ENCODE peak calls at places on chromosome 9, in nine cellular contexts. T, C, W, R, O, U, V, G and H are unnamed samples. For H3K4me1, the result is how much of the 10 kb centered on the place peaks cover.

GRCh38 chr9:125409217-125409636 is 147.6 kb downstream of the GAPVD1 start:
- DNase-seq in T (peak), C (no peak), W (peak), R (peak), O (no peak), U (no peak), V (no peak), G (no peak), H (no peak)

GRCh38 chr9:1267581-1267980 is 217.4 kb downstream of the DMRT2 start:
- DNase-seq in T (no peak), C (no peak), W (no peak), R (no peak), O (no peak), U (no peak), V (no peak), G (peak), H (no peak)

GRCh38 chr9:70678153-70678552 is 263.7 kb upstream of the KLF9 start:
- DNase-seq in T (no peak), C (no peak), W (no peak), R (no peak), O (no peak), U (peak), V (no peak), G (no peak), H (no peak)

GRCh38 chr9:89000281-89000875 is 9.1 kb downstream of the S1PR3 start:
- DNase-seq in T (no peak), C (no peak), W (peak), R (no peak), O (no peak), U (no peak), V (peak), G (no peak), H (no peak)

GRCh38 chr9:93143830-93144530 is 9.9 kb upstream of the NINJ1 start:
- DNase-seq in T (no peak), C (no peak), W (no peak), R (no peak), O (no peak), U (no peak), V (peak), G (no peak), H (peak)

GRCh38 chr9:89742660-89743059 is 137.8 kb downstream of the GADD45G start:
- DNase-seq in T (no peak), C (no peak), W (no peak), R (no peak), O (no peak), U (no peak), V (no peak), G (no peak), H (peak)

GRCh38 chr9:89436326-89436725 is 61.6 kb downstream of the SEMA4D start:
- DNase-seq in T (no peak), C (no peak), W (no peak), R (no peak), O (no peak), U (no peak), V (no peak), G (no peak), H (no peak)

GRCh38 chr9:93894691-93895079 is 60.5 kb downstream of the BARX1 start:
- DNase-seq in T (no peak), C (no peak), W (peak), R (no peak), O (no peak), U (no peak), V (peak), G (peak), H (peak)

GRCh38 chr9:112360047-112360804 is 19.7 kb upstream of the HSDL2 start:
- DNase-seq in T (no peak), C (no peak), W (no peak), R (no peak), O (no peak), U (no peak), V (no peak), G (no peak), H (no peak)

GRCh38 chr9:2919347-2919746 is 75.5 kb upstream of the PUM3 start:
- DNase-seq in T (no peak), C (no peak), W (no peak), R (no peak), O (no peak), U (no peak), V (no peak), G (no peak), H (no peak)

GRCh38 chr9:129109952-129110739 is 447 bp downstream of the CRAT start:
- DNase-seq in T (peak), C (no peak), W (peak), R (peak), O (no peak), U (peak), V (no peak), G (no peak), H (peak)

GRCh38 chr9:103188966-103189365 is 193.8 kb downstream of the CYLC2 start:
- DNase-seq in T (no peak), C (no peak), W (no peak), R (no peak), O (no peak), U (peak), V (no peak), G (no peak), H (no peak)

GRCh38 chr9:79768199-79768598 is 196.4 kb downstream of the TLE4 start:
- DNase-seq in T (no peak), C (no peak), W (no peak), R (no peak), O (no peak), U (peak), V (peak), G (no peak), H (no peak)

GRCh38 chr9:137325124-137325523 is 23.1 kb upstream of the NRARP start:
- DNase-seq in T (no peak), C (no peak), W (no peak), R (no peak), O (no peak), U (peak), V (no peak), G (no peak), H (no peak)

GRCh38 chr9:16775330-16775729 is 95.1 kb downstream of the BNC2 start:
- DNase-seq in T (no peak), C (no peak), W (no peak), R (no peak), O (no peak), U (no peak), V (no peak), G (no peak), H (no peak)

GRCh38 chr9:6822696-6823095 is 64.9 kb downstream of the KDM4C start:
- DNase-seq in T (no peak), C (no peak), W (no peak), R (no peak), O (no peak), U (no peak), V (no peak), G (no peak), H (no peak)

GRCh38 chr9:137759117-137759516 is 118.5 kb upstream of the CACNA1B start:
- DNase-seq in T (no peak), C (peak), W (no peak), R (no peak), O (no peak), U (no peak), V (no peak), G (no peak), H (no peak)

DNA sequence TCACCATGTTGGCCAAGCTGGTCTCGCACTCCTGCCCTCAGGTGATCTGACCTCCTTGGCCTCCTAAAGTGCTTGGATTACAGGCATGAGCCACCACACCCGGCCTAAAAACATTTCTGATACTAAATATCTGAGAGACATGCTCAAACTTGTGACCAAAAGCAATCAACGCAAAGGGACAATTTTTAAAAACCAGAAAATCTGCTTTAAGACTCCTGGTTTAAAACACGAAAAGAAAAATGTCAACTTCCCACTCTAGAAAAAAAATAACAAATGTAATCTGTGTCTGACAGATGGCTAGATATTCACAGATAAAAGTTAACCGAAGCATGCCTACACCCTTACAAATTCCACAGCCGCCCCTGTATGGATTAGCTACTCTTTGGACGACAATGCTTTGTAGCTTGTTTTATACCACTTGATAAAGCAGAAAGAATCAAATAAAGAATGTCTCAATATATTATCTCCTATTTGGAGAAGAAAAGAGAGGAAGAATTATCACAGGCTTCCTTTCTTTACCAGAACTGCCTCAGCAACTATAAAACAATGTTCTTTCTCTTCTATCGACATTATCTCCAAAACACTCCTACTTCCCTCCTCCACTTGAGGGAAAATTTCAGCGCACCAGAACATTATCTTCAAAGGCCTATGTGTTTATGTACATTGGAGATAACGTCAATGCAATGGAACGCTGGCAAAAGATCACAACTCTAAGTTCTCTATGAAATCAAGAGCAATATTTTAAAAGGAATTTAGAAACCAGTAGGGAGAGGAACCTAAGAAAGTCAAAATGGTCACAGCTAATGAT is 26.3 kb downstream of the CEMIP2 start:
- DNase-seq in T (peak), C (no peak), W (no peak), R (peak), O (no peak), U (no peak), V (no peak), G (peak), H (no peak)
- TF ChIP-seq EP300 in T (peak), C (no peak), W (no peak), R (peak), O (no peak), U (no peak), V (no peak), G (no peak), H (no peak)

DNA sequence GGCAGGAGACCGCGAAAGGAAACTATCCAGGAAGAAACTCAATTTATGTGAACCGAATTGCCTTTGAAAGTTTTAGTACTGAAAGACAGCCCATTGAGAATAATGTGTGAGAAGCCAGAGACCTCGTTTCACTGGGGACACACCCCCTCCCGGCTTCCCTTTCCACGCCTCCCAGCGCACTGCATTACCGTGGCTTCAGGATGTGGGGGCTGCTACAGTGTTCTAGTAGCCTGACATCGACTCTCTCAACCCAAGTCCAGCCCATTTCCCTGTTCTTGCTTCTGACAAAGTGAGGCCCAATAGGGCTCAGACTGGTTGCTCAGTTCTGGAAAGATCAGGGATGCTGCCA is 3.5 kb downstream of the PAX5 start:
- DNase-seq in T (no peak), C (no peak), W (no peak), R (no peak), O (no peak), U (no peak), V (no peak), G (no peak), H (no peak)
- H3K4me1 ChIP-seq in T (under half), C (under half), W (under half), R (under half), O (under half), U (under half), V (under half), G (under half), H (under half)

GRCh38 chr9:134965421-134965820 is 47.7 kb upstream of the FCN1 start:
- DNase-seq in T (no peak), C (no peak), W (no peak), R (no peak), O (no peak), U (peak), V (no peak), G (no peak), H (no peak)
- TF ChIP-seq EP300 in T (no peak), C (no peak), W (no peak), R (no peak), O (no peak), U (no peak), V (no peak), G (no peak), H (no peak)

DNA sequence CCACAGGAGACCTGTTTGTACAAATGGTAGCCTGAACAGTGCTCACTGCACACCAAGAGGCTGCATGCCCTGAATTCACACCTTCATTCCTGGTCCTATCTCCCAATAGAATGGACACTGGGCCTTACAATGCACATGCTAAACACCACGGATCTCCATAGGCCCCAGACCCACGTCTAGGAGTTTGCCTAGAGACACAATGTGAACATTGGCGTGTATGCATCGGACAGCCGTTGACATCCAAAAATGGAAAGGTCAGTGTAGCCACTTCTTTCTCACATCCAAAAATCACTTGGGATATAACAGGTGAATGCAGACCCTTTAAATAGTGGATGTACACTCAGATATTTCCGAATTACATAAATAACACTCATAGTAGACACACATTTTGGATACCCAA is 927 bp downstream of the PAX5 start:
- DNase-seq in T (no peak), C (no peak), W (no peak), R (no peak), O (no peak), U (no peak), V (no peak), G (no peak), H (no peak)
- H3K4me1 ChIP-seq in T (under half), C (under half), W (under half), R (under half), O (under half), U (under half), V (under half), G (under half), H (under half)

DNA sequence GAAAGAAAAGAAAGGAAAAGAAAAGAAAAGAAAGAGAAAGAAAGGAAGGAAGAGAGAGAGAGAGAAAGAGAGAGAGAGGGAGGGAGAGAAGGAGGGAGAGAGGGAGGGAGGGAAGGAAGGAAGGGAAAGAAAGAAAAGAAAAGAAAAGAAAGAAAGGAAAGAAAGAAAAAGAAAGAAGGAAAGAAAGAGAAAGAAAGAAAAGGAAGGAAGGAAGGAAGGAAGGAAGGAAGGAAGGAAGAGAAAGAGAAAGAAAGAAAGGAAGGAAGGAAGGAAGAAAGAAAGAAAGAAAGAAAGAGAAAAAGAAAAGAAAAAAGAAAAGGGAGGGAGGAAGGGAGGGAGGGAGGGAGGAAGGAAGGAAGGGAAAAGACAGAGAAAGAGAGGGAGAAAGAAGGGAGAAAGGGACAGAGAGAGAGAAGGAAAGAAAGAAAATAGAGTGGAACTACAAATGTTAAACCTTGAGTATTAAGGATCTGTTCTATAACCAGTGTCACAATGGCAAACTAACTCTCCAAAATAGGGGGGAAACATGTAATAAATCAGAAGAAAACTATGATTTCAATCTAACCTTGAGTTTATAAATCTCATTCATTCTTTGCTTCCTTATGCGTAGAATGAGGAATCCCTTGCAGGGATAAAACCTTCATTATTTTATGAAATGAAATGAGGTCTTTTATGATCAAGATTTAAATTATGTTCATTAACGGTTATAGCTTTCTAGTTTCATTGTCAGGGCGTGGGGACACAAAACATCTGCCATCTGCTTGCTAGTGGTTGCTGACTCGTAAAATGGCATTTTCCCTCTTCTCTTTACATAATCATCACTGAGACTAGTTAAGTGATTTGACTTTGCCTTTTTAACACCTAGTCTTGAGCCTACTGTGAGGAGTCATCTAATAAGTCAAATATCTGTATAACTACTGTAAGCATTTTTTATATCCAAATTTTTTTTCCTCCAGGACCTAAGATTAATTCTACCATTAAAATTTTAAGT is 40.7 kb upstream of the RAD23B start:
- DNase-seq in T (no peak), C (no peak), W (no peak), R (no peak), O (no peak), U (no peak), V (no peak), G (no peak), H (no peak)
- TF ChIP-seq EP300 in T (no peak), C (no peak), W (no peak), R (no peak), O (no peak), U (no peak), V (no peak), G (no peak), H (no peak)

GRCh38 chr9:97506787-97507186 is 5.3 kb downstream of the TMOD1 start:
- DNase-seq in T (no peak), C (no peak), W (no peak), R (no peak), O (no peak), U (no peak), V (no peak), G (no peak), H (no peak)
- H3K4me1 ChIP-seq in T (under half), C (half or more), W (under half), R (under half), O (under half), U (under half), V (under half), G (under half), H (under half)